ENCODE peak calls at places on chromosomes 6 and 20, in five cellular contexts. Q is fibroblast of mammary gland; G is prostate gland; K is CD8-positive, alpha-beta T cell; B is RWPE1. A is an unnamed sample.

GRCh38 chr6:170271771-170272314 is 19.0 kb downstream of the DLL1 start:
- DNase-seq in G (no peak), K (peak), B (no peak), Q (no peak), A (no peak)

GRCh38 chr6:149249370-149250357 is 67.8 kb upstream of the TAB2 start:
- DNase-seq in G (no peak), Q (no peak), B (no peak), K (no peak), A (no peak)

GRCh38 chr6:42694586-42694985 is 27.8 kb downstream of the PRPH2 start:
- DNase-seq in G (no peak), K (no peak), B (peak), Q (peak), A (no peak)

GRCh38 chr6:162852810-162853577 is 125.2 kb downstream of the PACRG start:
- DNase-seq in B (no peak), K (no peak), Q (no peak), G (no peak), A (no peak)

GRCh38 chr6:105097288-105097687 is 82.5 kb downstream of the POPDC3 start:
- DNase-seq in B (peak), Q (no peak), G (no peak), K (no peak), A (no peak)

GRCh38 chr6:153790048-153790447 is 249.0 kb upstream of the OPRM1 start:
- DNase-seq in B (peak), K (no peak), G (no peak), Q (peak), A (no peak)

GRCh38 chr20:10501377-10501776 is 66.3 kb downstream of the SLX4IP start:
- DNase-seq in Q (no peak), B (no peak), G (peak), K (peak), A (no peak)

GRCh38 chr6:81734081-81734480 is 18.4 kb downstream of the TENT5A start:
- DNase-seq in Q (no peak), K (no peak), B (no peak), G (no peak), A (no peak)

GRCh38 chr6:168030218-168030693 is 32.8 kb downstream of the KIF25 start:
- DNase-seq in G (no peak), B (no peak), K (no peak), Q (no peak), A (no peak)

GRCh38 chr6:97068211-97068610 is 143.7 kb downstream of the KLHL32 start:
- DNase-seq in B (peak), K (no peak), G (no peak), Q (peak), A (no peak)

GRCh38 chr6:70657706-70658105 is 10.0 kb upstream of the SMAP1 start:
- DNase-seq in B (no peak), Q (no peak), G (no peak), K (no peak), A (no peak)

GRCh38 chr20:54122189-54122588 is 51.6 kb downstream of the CYP24A1 start:
- DNase-seq in Q (peak), G (no peak), K (no peak), B (peak), A (no peak)

GRCh38 chr20:53149652-53150205 is 177.6 kb downstream of the TSHZ2 start:
- DNase-seq in K (no peak), Q (no peak), B (no peak), G (no peak), A (no peak)

GRCh38 chr6:64014581-64014980 is 379.0 kb downstream of the PHF3 start:
- DNase-seq in G (no peak), K (no peak), B (no peak), Q (no peak), A (no peak)

GRCh38 chr6:15066433-15067337 is 179.2 kb upstream of the JARID2 start:
- DNase-seq in Q (peak), K (no peak), G (no peak), B (peak), A (no peak)

GRCh38 chr6:15663057-15663638 is 320 bp upstream of the DTNBP1 start:
- DNase-seq in G (no peak), B (peak), K (peak), Q (peak), A (no peak)

GRCh38 chr6:133567656-133568055 is 321.3 kb upstream of the TCF21 start:
- DNase-seq in B (no peak), K (no peak), G (no peak), Q (peak), A (no peak)

GRCh38 chr6:15476631-15477380 is 186.0 kb downstream of the DTNBP1 start:
- DNase-seq in K (no peak), G (no peak), B (no peak), Q (no peak), A (no peak)

GRCh38 chr6:71298459-71298858 is 9.8 kb downstream of the OGFRL1 start:
- DNase-seq in G (no peak), Q (no peak), K (no peak), B (no peak), A (no peak)

GRCh38 chr20:56995635-56996075 is 270.8 kb downstream of the BMP7 start:
- DNase-seq in B (peak), Q (peak), G (no peak), K (no peak), A (no peak)

GRCh38 chr6:44247338-44248302 is 719 bp downstream of the HSP90AB1 start:
- DNase-seq in B (no peak), K (peak), G (peak), Q (peak), A (peak)
- TF ChIP-seq CTCF in B (no peak), K (no peak), G (no peak), Q (no peak), A (no peak)

DNA sequence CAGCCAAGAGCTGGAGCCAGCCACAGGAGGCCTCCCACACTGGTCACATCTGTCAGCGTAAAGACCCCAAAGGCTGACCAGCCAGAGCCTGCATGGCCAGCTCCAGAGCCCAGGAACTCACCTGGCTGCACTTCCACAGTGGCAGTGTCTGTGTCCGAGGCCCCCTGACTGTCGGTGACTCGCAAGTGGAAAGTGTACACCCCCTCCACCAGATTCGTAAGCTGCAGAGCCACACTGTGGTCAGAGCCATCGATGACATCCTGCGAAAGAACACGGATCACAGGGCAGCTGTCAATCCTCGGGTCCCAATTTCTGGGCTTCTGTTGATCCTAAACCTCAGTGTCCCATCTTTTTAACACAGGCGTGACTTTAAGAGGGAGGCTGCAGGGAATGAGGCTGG is 69.3 kb downstream of the ALDH5A1 start:
- DNase-seq in B (no peak), K (no peak), Q (no peak), G (no peak), A (no peak)
- TF ChIP-seq CTCF in B (no peak), K (no peak), Q (no peak), G (no peak), A (no peak)

GRCh38 chr6:110447761-110448160 is 28.7 kb downstream of the SLC22A16 start:
- DNase-seq in Q (no peak), K (no peak), B (no peak), G (no peak), A (no peak)
- TF ChIP-seq CTCF in Q (no peak), K (no peak), B (no peak), G (no peak), A (no peak)

DNA sequence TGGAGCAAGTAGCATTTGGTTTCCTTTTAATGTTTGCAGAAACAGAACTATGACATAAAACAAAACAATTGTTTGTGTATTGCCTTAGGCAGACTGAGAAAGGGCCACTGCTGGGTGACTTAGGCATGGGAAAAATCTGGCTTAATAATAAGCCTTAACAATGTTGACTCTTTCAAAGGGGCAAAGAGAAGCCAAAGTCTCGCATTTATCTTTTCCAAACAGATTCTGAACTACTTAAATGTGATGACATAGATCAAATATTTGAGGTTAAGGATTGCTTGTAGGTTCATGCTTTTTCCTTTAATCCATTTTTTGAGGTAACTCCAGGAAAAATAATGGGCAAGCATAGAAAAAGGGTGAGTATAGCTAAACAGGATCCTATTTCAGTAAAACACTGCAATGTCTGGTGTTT is 39.6 kb downstream of the ADAT2 start:
- DNase-seq in K (no peak), G (no peak), B (peak), Q (peak), A (no peak)
- TF ChIP-seq CTCF in K (no peak), G (no peak), B (no peak), Q (no peak), A (no peak)

GRCh38 chr6:56819604-56820003 is 135.3 kb upstream of the BEND6 start:
- DNase-seq in Q (no peak), G (no peak), K (no peak), B (no peak), A (no peak)
- TF ChIP-seq CTCF in Q (no peak), G (no peak), K (no peak), B (no peak), A (no peak)

GRCh38 chr20:62577447-62577846 is 64.9 kb upstream of the SLCO4A1 start:
- DNase-seq in B (no peak), G (no peak), Q (no peak), K (no peak), A (no peak)

GRCh38 chr20:62576815-62577214 is 65.5 kb upstream of the SLCO4A1 start:
- DNase-seq in Q (no peak), K (no peak), B (no peak), G (no peak), A (peak)

GRCh38 chr20:62575976-62576722 is 66.2 kb upstream of the SLCO4A1 start:
- DNase-seq in G (no peak), Q (no peak), B (no peak), K (no peak), A (no peak)

GRCh38 chr20:62580052-62580451 is 62.3 kb upstream of the SLCO4A1 start:
- DNase-seq in B (no peak), G (no peak), Q (no peak), K (no peak), A (no peak)

DNA sequence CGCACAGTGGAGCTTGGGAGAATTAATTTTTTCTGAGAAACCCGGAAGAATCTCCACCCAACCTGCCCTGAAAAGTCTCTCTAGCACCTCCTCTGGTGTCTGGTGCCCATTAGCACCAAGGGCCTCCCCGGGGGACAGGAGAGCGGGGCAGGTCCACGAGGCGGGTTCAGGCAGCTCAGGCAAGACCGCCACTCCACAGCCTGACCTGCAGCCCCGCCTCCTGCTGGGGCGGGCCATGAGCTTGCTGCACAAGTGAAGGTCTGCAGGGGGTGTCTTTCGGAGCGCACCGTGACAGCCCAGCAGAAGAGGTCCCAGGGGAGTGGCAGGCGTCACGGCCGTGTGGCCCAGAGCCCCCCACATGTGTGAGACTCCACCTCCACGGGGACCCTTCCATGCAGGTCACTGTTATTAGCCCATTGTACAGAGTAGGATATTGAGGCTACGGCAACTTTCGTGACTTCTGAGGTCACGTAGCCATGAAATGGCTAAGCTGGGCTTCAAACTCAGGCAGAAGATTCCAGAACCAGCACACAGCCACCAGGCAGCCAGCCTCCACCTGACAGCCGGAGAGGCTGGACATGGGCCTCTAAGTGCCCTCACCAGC is 63.9 kb upstream of the SLCO4A1 start:
- DNase-seq in B (no peak), Q (no peak), K (no peak), G (no peak), A (no peak)
- TF ChIP-seq CTCF in B (no peak), Q (no peak), K (no peak), G (no peak), A (no peak)

DNA sequence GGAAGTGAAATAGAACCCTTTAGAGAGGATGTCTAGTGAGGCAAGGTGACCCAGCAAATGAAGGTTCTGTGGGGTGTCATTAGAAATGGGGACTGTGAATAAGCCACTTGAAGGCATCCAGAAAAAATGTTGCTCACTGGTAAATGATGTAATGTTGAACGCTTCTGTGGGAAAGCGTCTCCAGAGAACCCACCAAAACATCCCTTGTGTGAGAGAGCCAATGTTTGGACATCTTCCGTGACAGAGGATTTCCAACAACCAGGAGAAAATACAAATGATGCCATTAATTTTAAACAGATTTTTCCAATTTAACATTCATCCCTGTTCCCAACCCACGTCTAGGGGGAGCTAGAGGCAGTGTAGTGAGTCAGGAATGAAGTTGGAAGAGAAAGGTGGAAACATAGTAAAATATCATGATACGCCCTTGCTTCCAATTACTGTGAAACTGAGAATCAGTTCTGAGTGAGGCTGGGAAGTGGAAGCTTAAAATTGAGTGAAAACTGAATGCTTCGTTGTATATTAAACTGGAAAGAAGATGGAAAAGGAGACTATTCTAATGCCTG is 584.2 kb downstream of the CD109 start:
- DNase-seq in G (no peak), B (no peak), Q (peak), K (no peak), A (no peak)
- TF ChIP-seq CTCF in G (no peak), B (no peak), Q (peak), K (no peak), A (no peak)

DNA sequence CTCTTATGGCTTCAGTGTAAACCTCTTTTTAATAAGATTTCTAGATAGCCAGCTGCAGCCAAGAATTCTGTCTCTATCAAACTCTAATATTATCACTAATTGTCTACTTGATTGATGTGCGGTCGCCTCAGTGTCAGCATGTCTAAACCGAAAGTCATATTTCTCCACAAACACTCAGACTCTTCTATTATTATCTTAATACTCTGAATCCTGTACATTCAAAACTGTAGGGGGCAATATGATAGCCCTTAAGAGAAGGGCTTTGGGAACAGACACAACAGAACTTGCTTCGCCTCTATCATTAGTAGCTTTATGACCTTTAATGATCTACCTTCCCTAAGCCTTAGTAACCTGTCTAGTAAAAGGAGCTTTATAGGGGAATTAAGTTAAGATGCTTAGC is 379.7 kb upstream of the PTCHD4 start:
- DNase-seq in B (no peak), K (no peak), Q (no peak), G (no peak), A (no peak)
- TF ChIP-seq CTCF in B (no peak), K (no peak), Q (no peak), G (no peak), A (no peak)